ENCODE peak calls at places on chromosome 1, in seven cellular contexts. Q is breast epithelium, O is ovary, N is heart left ventricle, E is adrenal gland, T is stomach, Z is IMR-90. P is an unnamed sample.

GRCh38 chr1:168301664-168302320 is 21.1 kb downstream of the TBX19 start:
- DNase-seq in N (no peak), O (no peak), Q (no peak), E (no peak), T (no peak), Z (peak; percentile 61), P (no peak)

GRCh38 chr1:48870596-48870995 is 93.9 kb upstream of the BEND5 start:
- DNase-seq in T (no peak), Z (no peak), O (no peak), Q (no peak), N (no peak), E (no peak), P (no peak)

GRCh38 chr1:64574301-64574700 is 104.4 kb downstream of the CACHD1 start:
- DNase-seq in E (peak; percentile 43), N (no peak), Q (no peak), Z (peak; percentile 21), T (no peak), O (no peak), P (no peak)

GRCh38 chr1:195550071-195550862 is 1058.0 kb downstream of the KCNT2 start:
- DNase-seq in Q (no peak), Z (no peak), O (no peak), E (no peak), N (no peak), T (no peak), P (no peak)

GRCh38 chr1:54883349-54884102 is 3.5 kb downstream of the DHCR24 start:
- DNase-seq in E (peak; percentile 79), Q (no peak), T (no peak), N (no peak), Z (peak; percentile 29), O (no peak), P (no peak)

GRCh38 chr1:229058111-229058551 is 212.8 kb upstream of the RAB4A start:
- DNase-seq in T (peak; percentile 74), O (no peak), N (no peak), Q (no peak), E (no peak), Z (no peak), P (no peak)

GRCh38 chr1:90135306-90135705 is 140.4 kb downstream of the ZNF326 start:
- DNase-seq in O (no peak), N (no peak), Z (no peak), E (no peak), Q (no peak), T (no peak), P (no peak)

GRCh38 chr1:88731475-88731874 is 47.4 kb downstream of the PKN2 start:
- DNase-seq in Z (peak; percentile 97), E (peak; percentile 63), T (no peak), O (no peak), N (peak; percentile 20), Q (no peak), P (peak; percentile 36)

GRCh38 chr1:156310962-156311361 is 11.9 kb upstream of the VHLL start:
- DNase-seq in O (no peak), T (no peak), N (no peak), E (peak; percentile 87), Z (peak; percentile 47), Q (no peak), P (peak; percentile 19)

GRCh38 chr1:68269637-68270430 is 37.5 kb upstream of the WLS start:
- DNase-seq in T (no peak), N (no peak), E (no peak), Z (peak; percentile 62), O (no peak), Q (no peak), P (no peak)

GRCh38 chr1:153431928-153432327 is 15.6 kb downstream of the S100A7A start:
- DNase-seq in T (no peak), Q (no peak), Z (no peak), N (no peak), O (no peak), E (no peak), P (no peak)

GRCh38 chr1:75989130-75989529 is 56.9 kb upstream of the ASB17 start:
- DNase-seq in N (no peak), O (no peak), T (no peak), E (no peak), Q (no peak), Z (no peak), P (no peak)

GRCh38 chr1:50609508-50609907 is 186.3 kb upstream of the DMRTA2 start:
- DNase-seq in Q (no peak), Z (no peak), O (no peak), N (no peak), T (no peak), E (no peak), P (no peak)

GRCh38 chr1:50604580-50604979 is 181.3 kb upstream of the DMRTA2 start:
- DNase-seq in E (no peak), N (no peak), Z (no peak), T (no peak), Q (no peak), O (no peak), P (no peak)

GRCh38 chr1:50603274-50604271 is 180.3 kb upstream of the DMRTA2 start:
- DNase-seq in O (no peak), E (no peak), Z (peak; percentile 69), N (no peak), T (no peak), Q (no peak), P (peak; percentile 39)

GRCh38 chr1:50610563-50610962 is 187.3 kb upstream of the DMRTA2 start:
- DNase-seq in Z (no peak), O (no peak), N (no peak), Q (no peak), E (no peak), T (no peak), P (no peak)

GRCh38 chr1:50605186-50605875 is 182.1 kb upstream of the DMRTA2 start:
- DNase-seq in N (no peak), O (no peak), Z (peak; percentile 57), E (peak; percentile 23), Q (no peak), T (no peak), P (no peak)
- TF ChIP-seq CTCF in N (no peak), O (no peak), Z (peak; percentile 69), E (peak; percentile 45), Q (peak; percentile 19), T (no peak), P (no peak)

GRCh38 chr1:160451859-160452232 is 51.5 kb downstream of the VANGL2 start:
- DNase-seq in Q (no peak), O (no peak), T (no peak), E (no peak), Z (no peak), N (no peak), P (no peak)

GRCh38 chr1:160449494-160449893 is 49.1 kb downstream of the VANGL2 start:
- DNase-seq in T (no peak), Z (no peak), O (no peak), E (no peak), N (no peak), Q (no peak), P (no peak)

GRCh38 chr1:160451119-160451858 is 50.9 kb downstream of the VANGL2 start:
- DNase-seq in N (no peak), T (no peak), Z (no peak), O (no peak), Q (no peak), E (no peak), P (no peak)

DNA sequence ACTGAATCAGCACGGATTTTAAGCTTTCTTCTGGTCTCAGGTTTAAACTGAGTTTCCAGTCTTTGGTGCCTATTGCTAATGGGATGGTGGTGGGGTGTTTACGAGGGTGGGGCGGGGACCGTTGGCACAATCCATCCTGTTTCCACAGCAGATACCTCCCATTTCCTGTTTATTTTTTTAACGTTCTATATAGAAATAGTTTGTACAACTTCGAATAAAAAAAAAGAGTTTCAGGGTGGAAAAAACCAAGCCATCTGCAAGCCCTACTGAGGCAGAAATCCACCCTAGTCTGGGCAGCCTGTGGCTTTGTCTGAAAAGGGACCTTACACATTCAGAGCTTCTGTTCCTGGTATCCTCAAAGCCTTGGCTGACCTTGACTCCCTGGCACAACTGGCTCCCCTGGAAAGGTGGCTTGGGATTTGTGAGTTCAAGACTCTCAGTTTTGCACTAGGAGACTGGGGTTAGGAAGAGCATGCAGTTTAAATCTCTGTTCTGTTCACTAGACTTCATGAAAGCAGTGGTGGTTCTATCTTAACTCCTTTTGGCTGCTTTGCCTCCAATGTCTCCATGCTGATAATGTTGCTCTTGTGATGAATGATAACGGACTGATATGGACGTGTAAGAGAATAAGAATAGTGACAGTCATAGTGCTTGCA is 46.7 kb downstream of the VANGL2 start:
- DNase-seq in Z (no peak), N (no peak), O (no peak), E (no peak), T (no peak), Q (no peak), P (no peak)
- H3K4me3 ChIP-seq in Z (no peak overlapping the region), N (no peak overlapping the region), O (no peak overlapping the region), E (no peak overlapping the region), T (no peak overlapping the region), Q (no peak overlapping the region), P (no peak overlapping the region)

DNA sequence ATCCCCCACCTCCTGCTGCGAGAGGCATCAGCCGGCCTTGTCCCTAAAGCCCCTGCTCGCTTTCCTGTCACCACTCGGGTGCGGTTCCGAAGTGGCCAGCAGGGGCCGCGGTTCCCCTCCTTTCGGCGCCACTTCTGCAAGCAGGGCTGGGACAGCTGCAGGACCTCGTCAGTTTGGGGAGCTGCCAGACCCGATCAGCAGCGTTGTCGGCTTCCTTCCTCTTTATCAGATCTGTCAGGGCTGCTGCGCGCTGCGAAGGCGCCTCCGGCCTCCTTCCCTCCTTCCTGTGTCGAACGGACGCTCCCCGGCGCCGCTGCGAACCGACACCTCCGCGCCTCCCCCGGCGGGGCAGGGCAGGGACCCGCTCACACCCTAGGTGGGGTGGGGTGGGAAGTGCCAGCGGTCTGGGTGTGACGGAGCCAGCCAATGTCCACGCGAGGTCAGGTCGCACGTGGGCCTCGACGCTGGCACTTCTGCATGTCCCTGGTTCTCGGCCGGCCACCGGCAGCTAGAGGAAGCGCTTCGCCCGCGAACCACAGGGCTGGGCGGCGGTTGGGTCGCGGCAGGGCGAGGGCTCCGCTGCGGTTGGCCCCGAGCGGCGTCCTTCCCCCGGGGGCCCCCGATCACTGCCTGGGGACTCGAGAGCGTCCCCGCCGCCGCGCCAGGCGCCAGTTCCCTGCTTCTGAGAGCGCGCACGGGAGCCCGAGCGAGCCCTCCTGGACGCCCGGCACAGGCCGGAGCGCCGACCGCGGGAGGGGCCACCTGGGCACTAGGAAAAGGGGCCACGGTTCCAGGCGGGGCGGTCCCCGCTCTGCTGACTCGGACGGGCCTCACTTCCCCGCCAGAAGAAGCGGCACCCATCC is 81.8 kb downstream of the RUNX3 start:
- DNase-seq in Z (peak; percentile 86), N (peak; percentile 92), E (peak; percentile 95), Q (peak; percentile 88), O (peak; percentile 83), T (peak; percentile 94), P (peak; percentile 91)
- TF ChIP-seq POLR2A in Z (peak; percentile 31), N (peak; percentile 34), E (no peak), Q (no peak), O (no peak), T (no peak), P (no peak)

GRCh38 chr1:13661539-13661938 is 38.4 kb upstream of the PRDM2 start:
- DNase-seq in N (no peak), O (no peak), Z (no peak), E (no peak), Q (no peak), T (no peak), P (no peak)

GRCh38 chr1:13664451-13664850 is 35.5 kb upstream of the PRDM2 start:
- DNase-seq in T (no peak), N (no peak), Z (no peak), E (no peak), Q (no peak), O (no peak), P (peak; percentile 75)

GRCh38 chr1:13666317-13666716 is 33.7 kb upstream of the PRDM2 start:
- DNase-seq in Q (no peak), O (no peak), T (no peak), N (no peak), Z (no peak), E (no peak), P (no peak)

GRCh38 chr1:13662498-13662897 is 37.5 kb upstream of the PRDM2 start:
- DNase-seq in E (peak; percentile 33), Z (no peak), Q (no peak), N (no peak), O (no peak), T (no peak), P (peak; percentile 75)

GRCh38 chr1:13663969-13664368 is 36.0 kb upstream of the PRDM2 start:
- DNase-seq in Q (no peak), O (no peak), N (no peak), Z (no peak), E (no peak), T (no peak), P (no peak)
- TF ChIP-seq CTCF in Q (no peak), O (no peak), N (no peak), Z (no peak), E (no peak), T (no peak), P (no peak)

P was measured in lower leg skin.